ENCODE peak calls at places on chromosomes 3 and 15, in ten cellular contexts. V is A549; W is stimulated activated CD8-positive, alpha-beta memory T cell treated with anti-CD3 and anti-CD28 coated beads, Interleukin-4, amount 100 ng/mL, for 4 hours; O is erythroblast; P is left cardiac atrium; X is stimulated activated CD4-positive, alpha-beta T cell treated with anti-CD3 and anti-CD28 coated beads, TNF-alpha, amount 100 ng/mL, for 4 hours; J is GF-D8; S is right cardiac atrium; G is SW 1271; B is foreskin fibroblast. Q is an unnamed sample.

GRCh38 chr15:62600376-62600775 is 435.3 kb upstream of the C2CD4B start:
- DNase-seq in V (no peak), X (no peak), P (no peak), W (no peak), G (no peak), J (no peak), S (no peak), B (no peak), O (no peak), Q (peak; percentile 25)

GRCh38 chr3:9869955-9870354 is 10.1 kb downstream of the CIDEC start:
- DNase-seq in W (no peak), V (no peak), J (no peak), S (no peak), P (no peak), O (no peak), G (no peak), B (no peak), X (no peak), Q (no peak)

GRCh38 chr3:182487621-182488020 is 305.7 kb upstream of the ATP11B start:
- DNase-seq in P (no peak), G (no peak), W (no peak), B (no peak), V (no peak), J (no peak), S (no peak), O (no peak), X (no peak), Q (peak; percentile 74)

GRCh38 chr3:184450542-184450941 is 70.7 kb downstream of the CHRD start:
- DNase-seq in P (no peak), V (no peak), S (no peak), J (no peak), G (no peak), X (no peak), B (no peak), O (no peak), W (no peak), Q (peak; percentile 56)

GRCh38 chr15:98085003-98085639 is 124.6 kb downstream of the ARRDC4 start:
- DNase-seq in B (peak; percentile 79), V (peak; percentile 23), J (peak; percentile 21), G (no peak), O (peak; percentile 71), P (no peak), W (no peak), S (no peak), X (no peak), Q (peak; percentile 82)

GRCh38 chr15:62262305-62262941 is 97.3 kb upstream of the C2CD4B start:
- DNase-seq in P (no peak), O (no peak), W (no peak), X (no peak), S (no peak), B (no peak), J (no peak), G (no peak), V (no peak), Q (no peak)

GRCh38 chr3:13884851-13885703 is 5.2 kb upstream of the WNT7A start:
- DNase-seq in G (no peak), B (no peak), W (peak; percentile 56), P (no peak), V (peak; percentile 53), J (no peak), X (peak; percentile 43), S (no peak), O (peak; percentile 64), Q (peak; percentile 75)

GRCh38 chr3:149487598-149488197 is 13.2 kb downstream of the TM4SF4 start:
- DNase-seq in O (peak; percentile 41), G (no peak), V (no peak), J (no peak), X (no peak), B (no peak), P (no peak), W (no peak), S (no peak), Q (no peak)

GRCh38 chr3:35970793-35971192 is 331.5 kb downstream of the ARPP21 start:
- DNase-seq in G (no peak), O (no peak), P (no peak), W (no peak), J (no peak), V (no peak), X (no peak), B (no peak), S (no peak), Q (no peak)

GRCh38 chr15:50046868-50047267 is 72.2 kb downstream of the ATP8B4 start:
- DNase-seq in V (no peak), G (no peak), O (no peak), X (no peak), S (no peak), W (no peak), B (no peak), P (no peak), J (no peak), Q (no peak)

GRCh38 chr15:39869858-39870515 is 50.1 kb downstream of the GPR176 start:
- DNase-seq in B (no peak), W (no peak), S (no peak), V (no peak), J (no peak), G (no peak), O (no peak), P (no peak), X (no peak), Q (no peak)

Q was measured in left kidney.